ENCODE peak calls at places on chromosomes 4 and X, in seven cellular contexts. W, T, O, I, U, Z and N are unnamed samples.

GRCh38 chr4:108620933-108621905 is 843 bp downstream of the RPL34 start:
- DNase-seq in U (no peak), W (no peak), Z (peak), I (no peak), T (no peak), O (no peak), N (no peak)

GRCh38 chr4:72991889-72992288 is 77.6 kb downstream of the COX18 start:
- DNase-seq in T (no peak), W (no peak), I (no peak), U (no peak), O (no peak), Z (peak), N (no peak)

GRCh38 chrX:30751497-30751896 is 98.3 kb downstream of the GK start:
- DNase-seq in U (no peak), Z (no peak), T (no peak), O (no peak), I (no peak), W (no peak), N (no peak)

GRCh38 chrX:123513585-123514278 is 219.1 kb downstream of the THOC2 start:
- DNase-seq in T (no peak), U (no peak), O (no peak), W (no peak), Z (no peak), I (no peak), N (no peak)

GRCh38 chrX:109281478-109282275 is 200.2 kb downstream of the GUCY2F start:
- DNase-seq in T (no peak), U (peak), Z (peak), W (no peak), O (no peak), I (no peak), N (no peak)

GRCh38 chrX:67614006-67614405 is 70.2 kb downstream of the AR start:
- DNase-seq in O (no peak), T (no peak), W (no peak), I (no peak), Z (peak), U (peak), N (no peak)

GRCh38 chr4:15598644-15599043 is 56.5 kb downstream of the FBXL5 start:
- DNase-seq in T (no peak), O (no peak), W (no peak), U (peak), Z (peak), I (no peak), N (no peak)

GRCh38 chrX:18887821-18888205 is 96.1 kb downstream of the PHKA2 start:
- DNase-seq in U (no peak), W (no peak), O (no peak), I (no peak), Z (no peak), T (no peak), N (no peak)

GRCh38 chr4:139416073-139416673 is 37.7 kb upstream of the RAB33B start:
- DNase-seq in I (peak), O (no peak), Z (peak), W (no peak), U (peak), T (no peak), N (no peak)

GRCh38 chrX:19725545-19726102 is 161.8 kb downstream of the SH3KBP1 start:
- DNase-seq in O (no peak), I (no peak), W (no peak), Z (no peak), U (no peak), T (no peak), N (no peak)

GRCh38 chr4:142440093-142440492 is 406.0 kb downstream of the INPP4B start:
- DNase-seq in T (no peak), Z (peak), O (no peak), I (no peak), W (no peak), U (no peak), N (no peak)

GRCh38 chr4:184215709-184216328 is 1.9 kb downstream of the ENPP6 start:
- DNase-seq in W (no peak), I (peak), T (no peak), O (no peak), U (no peak), Z (no peak), N (no peak)

GRCh38 chr4:56871357-56871993 is 36.2 kb upstream of the REST start:
- DNase-seq in O (no peak), Z (no peak), I (peak), U (no peak), W (no peak), T (peak), N (no peak)

GRCh38 chr4:28709821-28710330 is 1849.2 kb downstream of the STIM2 start:
- DNase-seq in Z (no peak), O (no peak), U (peak), I (no peak), W (no peak), T (no peak), N (no peak)

GRCh38 chr4:113610542-113610941 is 151.0 kb downstream of the CAMK2D start:
- DNase-seq in U (no peak), O (no peak), T (no peak), W (no peak), Z (no peak), I (no peak), N (no peak)

GRCh38 chr4:121408-122084 is 2.8 kb upstream of the ZNF718 start:
- DNase-seq in U (no peak), T (no peak), Z (no peak), O (no peak), I (no peak), W (no peak), N (no peak)

GRCh38 chr4:148693913-148694649 is 251.9 kb upstream of the NR3C2 start:
- DNase-seq in W (no peak), O (no peak), I (no peak), U (no peak), T (no peak), Z (no peak), N (no peak)

GRCh38 chr4:113222431-113222979 is 173.1 kb downstream of the ANK2 start:
- DNase-seq in Z (peak), O (no peak), T (no peak), I (no peak), U (peak), W (no peak), N (no peak)

GRCh38 chr4:146369446-146369845 is 152.3 kb downstream of the SLC10A7 start:
- DNase-seq in Z (no peak), U (peak), W (no peak), T (no peak), I (no peak), O (no peak), N (no peak)

GRCh38 chr4:3010998-3011397 is 47.6 kb downstream of the GRK4 start:
- DNase-seq in Z (peak), U (no peak), W (no peak), I (no peak), O (no peak), T (no peak), N (no peak)

GRCh38 chrX:13293700-13294099 is 26.2 kb downstream of the ATXN3L start:
- DNase-seq in U (no peak), W (no peak), T (no peak), I (no peak), O (no peak), Z (peak), N (no peak)

GRCh38 chr4:104966349-104967033 is 180.2 kb upstream of the TET2 start:
- DNase-seq in I (no peak), T (no peak), Z (no peak), U (no peak), O (no peak), W (no peak), N (no peak)

GRCh38 chr4:110197421-110198398 is 705 bp downstream of the ELOVL6 start:
- DNase-seq in I (peak), T (no peak), Z (peak), O (peak), W (peak), U (peak), N (no peak)

GRCh38 chr4:184911310-184911709 is 85.5 kb upstream of the ACSL1 start:
- DNase-seq in O (no peak), Z (peak), U (peak), I (no peak), T (no peak), W (no peak), N (no peak)

GRCh38 chrX:153768311-153769157 is 4.5 kb downstream of the PLXNB3 start:
- DNase-seq in W (no peak), U (no peak), I (peak), O (peak), Z (no peak), T (peak), N (no peak)

GRCh38 chr4:128288689-128289106 is 1.1 kb upstream of the PGRMC2 start:
- DNase-seq in U (peak), W (no peak), O (no peak), I (no peak), Z (peak), T (no peak), N (no peak)

GRCh38 chrX:107205770-107206696 is at the start of the genes DNAAF6 and NUP62CL:
- DNase-seq in T (no peak), W (peak), Z (peak), I (peak), O (peak), U (peak), N (no peak)

GRCh38 chrX:103063191-103063845 is 653 bp downstream of the BEX1 start:
- DNase-seq in Z (peak), I (peak), O (no peak), W (no peak), U (peak), T (no peak), N (no peak)

GRCh38 chr4:89538886-89539285 is 231.3 kb upstream of the GPRIN3 start:
- DNase-seq in O (no peak), W (no peak), I (no peak), T (no peak), U (no peak), Z (no peak), N (no peak)

GRCh38 chr4:154822775-154823174 is 41.7 kb downstream of the RBM46 start:
- DNase-seq in U (no peak), W (no peak), T (no peak), I (no peak), O (no peak), Z (peak), N (no peak)

GRCh38 chr4:35934370-35934981 is 309.8 kb downstream of the ARAP2 start:
- DNase-seq in Z (peak), I (peak), U (no peak), T (no peak), O (no peak), W (no peak), N (no peak)

GRCh38 chrX:64394874-64395567 is at the start of gene MTMR8:
- DNase-seq in W (peak), U (peak), I (peak), T (peak), Z (no peak), O (peak), N (peak)

GRCh38 chr4:171924761-171925376 is 111.7 kb downstream of the GALNTL6 start:
- DNase-seq in T (no peak), Z (no peak), O (no peak), I (no peak), U (no peak), W (no peak), N (no peak)

GRCh38 chrX:132740316-132741123 is 217.9 kb downstream of the HS6ST2 start:
- DNase-seq in W (no peak), T (no peak), I (peak), U (no peak), O (no peak), Z (no peak), N (no peak)

DNA sequence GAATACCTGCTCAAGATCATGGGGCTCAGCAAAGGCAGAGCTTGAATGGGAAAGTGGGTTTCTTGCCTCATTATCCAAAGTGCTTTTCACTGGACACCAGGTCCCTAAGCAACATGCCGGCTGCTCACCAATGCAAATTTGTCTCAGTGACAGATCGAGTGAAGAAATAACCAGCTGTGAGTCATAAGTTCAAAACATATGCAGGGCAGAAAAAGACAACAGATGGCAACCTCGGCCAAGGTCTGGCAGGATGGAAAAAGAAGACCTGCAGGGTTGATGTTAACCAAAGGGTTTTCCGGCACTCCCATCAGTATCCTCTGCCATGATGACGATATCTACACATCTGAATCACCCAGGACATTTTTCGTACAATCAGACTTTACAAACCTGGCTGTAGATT is 124.1 kb downstream of the AFAP1 start:
- DNase-seq in O (no peak), W (no peak), Z (peak), I (no peak), T (no peak), U (peak), N (no peak)
- TF ChIP-seq CTCF in O (no peak), W (no peak), Z (no peak), I (no peak), T (peak), U (peak), N (no peak)

DNA sequence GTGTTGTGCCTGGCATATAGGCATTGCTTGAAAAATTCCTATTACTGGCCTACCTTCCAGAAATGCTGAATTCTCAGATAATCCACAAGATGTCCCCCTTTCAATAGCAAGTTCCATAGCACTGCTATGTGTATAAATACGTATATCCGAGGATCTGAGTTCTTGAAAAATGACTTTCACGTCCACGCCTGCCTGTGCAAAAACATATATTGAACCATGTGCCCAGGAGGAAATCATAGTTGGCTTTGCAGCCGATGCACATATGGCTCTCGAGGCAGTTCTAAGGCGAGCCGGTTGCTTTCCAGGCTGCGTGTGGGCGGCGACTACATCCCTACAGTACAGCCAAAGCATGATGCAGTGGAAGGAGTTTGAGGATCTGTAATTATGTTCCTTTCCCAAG is 55.4 kb upstream of the ESX1 start:
- DNase-seq in O (no peak), T (no peak), Z (peak), I (peak), U (peak), W (no peak), N (no peak)
- TF ChIP-seq CTCF in O (no peak), T (peak), Z (peak), I (peak), U (peak), W (no peak), N (peak)

DNA sequence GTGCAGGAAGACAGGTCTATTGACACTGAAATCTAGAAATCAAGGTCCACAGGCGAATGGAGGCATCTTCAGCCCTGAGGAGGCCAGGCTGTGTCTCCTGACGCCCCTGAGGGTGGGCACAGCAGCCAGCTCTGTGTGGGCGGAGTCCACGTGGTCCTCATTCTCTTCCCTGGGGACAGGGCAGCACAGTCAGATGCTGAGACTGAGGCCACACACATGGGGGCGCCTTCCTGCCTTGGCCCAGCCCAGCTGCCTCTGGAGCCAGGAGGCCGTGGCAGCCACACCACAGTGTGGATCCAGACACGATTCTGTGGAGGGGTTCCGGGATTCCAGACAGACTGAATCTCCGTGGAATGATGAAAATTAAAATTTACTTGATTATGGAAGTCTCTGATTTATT is 20.8 kb downstream of the FGFR3 start:
- DNase-seq in I (no peak), Z (no peak), O (no peak), T (no peak), W (no peak), U (no peak), N (no peak)
- TF ChIP-seq CTCF in I (no peak), Z (no peak), O (no peak), T (peak), W (no peak), U (peak), N (peak)

GRCh38 chr4:123659759-123660158 is 263.2 kb downstream of the SPRY1 start:
- DNase-seq in Z (no peak), W (no peak), I (no peak), T (no peak), O (no peak), U (no peak), N (no peak)
- TF ChIP-seq CTCF in Z (peak), W (no peak), I (peak), T (peak), O (no peak), U (peak), N (peak)

DNA sequence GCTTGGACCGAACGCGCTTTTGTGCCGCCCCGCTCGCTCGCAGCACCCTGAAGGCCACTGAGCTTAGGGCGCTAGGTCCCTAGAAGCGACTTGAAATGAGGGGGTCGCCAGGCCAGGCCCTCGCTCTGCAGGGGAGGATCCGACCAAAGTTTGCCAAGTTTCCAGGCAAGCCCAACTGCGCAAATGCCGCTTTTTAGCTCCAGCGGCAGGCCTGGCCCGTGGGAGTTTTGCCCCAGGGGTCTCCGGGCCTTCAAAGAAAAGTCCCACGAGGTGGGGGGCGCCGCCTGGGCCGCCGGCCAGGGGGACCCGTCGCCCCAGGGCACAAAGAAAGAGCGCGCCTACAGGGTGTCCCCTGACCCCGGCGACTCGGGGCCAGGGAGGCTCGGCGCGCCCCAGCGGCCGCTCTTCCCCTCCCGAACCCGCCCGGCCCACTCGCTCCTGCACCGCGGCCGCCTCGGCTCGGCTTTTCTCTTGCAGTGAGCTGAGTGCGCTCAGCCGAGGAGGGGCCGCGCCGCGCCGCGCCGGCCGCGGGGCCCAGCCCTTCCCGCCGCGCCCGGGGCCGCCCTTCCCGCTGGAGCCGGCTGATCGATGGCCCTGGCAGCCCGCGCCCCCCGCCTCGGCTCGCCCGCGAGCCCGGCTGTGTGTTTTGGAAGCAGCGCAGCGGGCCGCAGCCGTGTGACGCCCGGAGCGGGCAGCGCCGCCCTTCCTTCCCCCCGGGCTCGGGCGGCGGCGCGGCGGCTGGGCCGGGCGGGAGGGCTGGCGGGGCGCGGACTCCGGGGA is 788 bp upstream of the KLF3 start:
- DNase-seq in W (peak), I (no peak), U (no peak), Z (no peak), O (no peak), T (no peak), N (no peak)
- TF ChIP-seq CTCF in W (no peak), I (no peak), U (no peak), Z (no peak), O (no peak), T (peak), N (no peak)

DNA sequence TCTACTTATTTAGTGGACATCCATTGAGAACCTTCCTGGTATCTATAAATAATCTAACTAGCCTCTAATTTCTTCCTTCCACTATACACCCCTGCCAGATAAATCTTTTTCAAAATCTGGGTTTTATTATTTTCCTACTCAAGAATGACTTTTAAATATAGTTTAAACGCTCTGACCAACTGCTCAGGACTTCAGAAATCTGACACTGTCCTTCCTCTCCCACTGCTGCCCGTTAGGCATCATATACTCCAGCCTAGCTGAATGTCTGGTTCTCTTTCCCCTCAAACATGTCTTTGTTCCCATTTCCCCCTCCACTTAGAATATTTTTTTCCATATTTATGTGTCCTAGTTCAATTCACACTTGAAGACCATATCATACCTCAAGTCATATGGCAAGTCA is 35.2 kb upstream of the CBLL2 start:
- DNase-seq in Z (no peak), O (no peak), I (no peak), W (no peak), T (no peak), U (no peak), N (no peak)
- TF ChIP-seq CTCF in Z (no peak), O (no peak), I (no peak), W (no peak), T (no peak), U (no peak), N (no peak)

GRCh38 chrX:44906041-44906440 is 33.1 kb downstream of the KDM6A start:
- DNase-seq in Z (no peak), W (no peak), T (no peak), U (no peak), I (no peak), O (no peak), N (no peak)

GRCh38 chrX:44906542-44906941 is 33.6 kb downstream of the KDM6A start:
- DNase-seq in O (no peak), W (no peak), U (no peak), T (no peak), I (no peak), Z (no peak), N (no peak)

GRCh38 chrX:44903107-44903506 is 30.1 kb downstream of the KDM6A start:
- DNase-seq in T (no peak), U (peak), I (no peak), Z (peak), O (no peak), W (no peak), N (no peak)

GRCh38 chrX:44903842-44904530 is 31.0 kb downstream of the KDM6A start:
- DNase-seq in O (no peak), I (no peak), T (no peak), W (no peak), Z (no peak), U (no peak), N (no peak)

DNA sequence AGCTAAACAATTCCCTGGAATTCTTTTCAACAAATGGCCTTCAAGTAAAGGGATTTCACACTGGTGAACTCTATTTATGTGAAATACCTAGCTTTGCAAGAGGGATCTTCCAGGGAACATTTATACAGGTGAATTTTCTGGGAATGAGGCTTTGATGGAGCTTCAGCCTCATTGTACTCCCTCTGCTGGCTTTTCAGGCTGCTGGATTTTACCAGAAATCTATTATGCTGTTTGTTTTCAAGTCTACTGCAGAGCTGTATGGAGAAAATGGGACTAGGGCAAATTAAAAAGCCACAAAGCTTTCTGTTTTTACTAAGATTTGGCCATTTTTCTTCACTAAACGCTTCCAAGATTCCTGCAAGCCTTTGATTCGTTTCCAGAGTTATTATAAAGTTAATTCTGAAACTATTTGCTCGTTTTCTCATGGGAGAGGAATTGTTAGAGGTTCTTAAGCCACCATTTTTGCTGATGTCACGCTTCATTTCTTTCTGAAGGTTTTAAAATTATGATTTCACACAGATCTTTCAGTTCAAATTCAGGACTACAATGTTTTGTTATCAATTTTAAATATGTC is 31.6 kb downstream of the KDM6A start:
- DNase-seq in W (no peak), Z (no peak), U (no peak), I (no peak), T (no peak), O (no peak), N (no peak)
- TF ChIP-seq CTCF in W (no peak), Z (no peak), U (peak), I (peak), T (peak), O (no peak), N (no peak)